ENCODE peak calls at places on chromosomes 11 and 22, in six cellular contexts. E is right lobe of liver; Q is naive thymus-derived CD4-positive, alpha-beta T cell; A is PC-9; U is CD4-positive, CD25-positive, alpha-beta regulatory T cell; P is SJSA1. D is an unnamed sample. For H3K4me1, the result is how much of the 10 kb centered on the place peaks cover.

GRCh38 chr11:119538748-119539147 is 115.8 kb upstream of the THY1 start:
- DNase-seq in U (no peak), P (no peak), Q (no peak), A (no peak), E (no peak), D (no peak)

GRCh38 chr22:50215297-50216049 is 14.7 kb downstream of the SELENOO start:
- DNase-seq in A (no peak), U (no peak), P (no peak), E (no peak), Q (no peak), D (no peak)

GRCh38 chr22:16717699-16718558 is 107.3 kb downstream of the XKR3 start:
- DNase-seq in A (no peak), U (no peak), E (peak), P (no peak), Q (no peak), D (no peak)

GRCh38 chr11:117828641-117829368 is 4.3 kb upstream of the FXYD2 start:
- DNase-seq in P (no peak), Q (peak), A (no peak), U (peak), E (no peak), D (peak)

GRCh38 chr11:19635332-19635731 is 77.3 kb upstream of the NAV2 start:
- DNase-seq in A (no peak), E (no peak), P (no peak), U (no peak), Q (no peak), D (no peak)

GRCh38 chr22:45285431-45286058 is 796 bp downstream of the UPK3A start:
- DNase-seq in Q (no peak), A (no peak), U (no peak), P (no peak), E (no peak), D (no peak)

GRCh38 chr11:109795234-109795633 is 298.0 kb upstream of the ZC3H12C start:
- DNase-seq in Q (no peak), U (no peak), A (no peak), E (no peak), P (no peak), D (no peak)

GRCh38 chr22:16651217-16651616 is 58.6 kb upstream of the CCT8L2 start:
- DNase-seq in P (no peak), Q (no peak), E (no peak), U (no peak), A (no peak), D (no peak)

GRCh38 chr11:20113147-20113435 is 47.2 kb downstream of the DBX1 start:
- DNase-seq in Q (no peak), A (no peak), P (no peak), U (no peak), E (no peak), D (no peak)

GRCh38 chr11:116582621-116583020 is 190.2 kb downstream of the BUD13 start:
- DNase-seq in A (no peak), Q (no peak), E (no peak), U (no peak), P (no peak), D (no peak)

GRCh38 chr11:45771194-45771941 is 33.6 kb upstream of the SLC35C1 start:
- DNase-seq in Q (peak), A (no peak), E (peak), P (peak), U (peak), D (peak)

GRCh38 chr22:28674121-28674563 is 5.5 kb downstream of the TTC28 start:
- DNase-seq in P (peak), Q (peak), U (peak), E (no peak), A (peak), D (peak)

GRCh38 chr11:100576044-100577021 is 110.8 kb upstream of the ARHGAP42 start:
- DNase-seq in U (no peak), Q (no peak), P (no peak), A (peak), E (no peak), D (no peak)

GRCh38 chr11:45592581-45592980 is 72.8 kb downstream of the CHST1 start:
- DNase-seq in Q (no peak), A (no peak), P (no peak), U (no peak), E (no peak), D (no peak)

GRCh38 chr11:126993599-126993998 is 7.0 kb downstream of the KIRREL3 start:
- DNase-seq in Q (no peak), E (no peak), A (peak), U (no peak), P (peak), D (no peak)

GRCh38 chr11:126991596-126991995 is 9.0 kb downstream of the KIRREL3 start:
- DNase-seq in A (peak), E (no peak), P (no peak), U (no peak), Q (no peak), D (no peak)

GRCh38 chr11:126990716-126991480 is 9.7 kb downstream of the KIRREL3 start:
- DNase-seq in P (no peak), Q (no peak), E (no peak), U (no peak), A (no peak), D (no peak)

GRCh38 chr11:126992804-126993111 is 7.8 kb downstream of the KIRREL3 start:
- DNase-seq in U (no peak), P (peak), E (no peak), A (peak), Q (no peak), D (no peak)

DNA sequence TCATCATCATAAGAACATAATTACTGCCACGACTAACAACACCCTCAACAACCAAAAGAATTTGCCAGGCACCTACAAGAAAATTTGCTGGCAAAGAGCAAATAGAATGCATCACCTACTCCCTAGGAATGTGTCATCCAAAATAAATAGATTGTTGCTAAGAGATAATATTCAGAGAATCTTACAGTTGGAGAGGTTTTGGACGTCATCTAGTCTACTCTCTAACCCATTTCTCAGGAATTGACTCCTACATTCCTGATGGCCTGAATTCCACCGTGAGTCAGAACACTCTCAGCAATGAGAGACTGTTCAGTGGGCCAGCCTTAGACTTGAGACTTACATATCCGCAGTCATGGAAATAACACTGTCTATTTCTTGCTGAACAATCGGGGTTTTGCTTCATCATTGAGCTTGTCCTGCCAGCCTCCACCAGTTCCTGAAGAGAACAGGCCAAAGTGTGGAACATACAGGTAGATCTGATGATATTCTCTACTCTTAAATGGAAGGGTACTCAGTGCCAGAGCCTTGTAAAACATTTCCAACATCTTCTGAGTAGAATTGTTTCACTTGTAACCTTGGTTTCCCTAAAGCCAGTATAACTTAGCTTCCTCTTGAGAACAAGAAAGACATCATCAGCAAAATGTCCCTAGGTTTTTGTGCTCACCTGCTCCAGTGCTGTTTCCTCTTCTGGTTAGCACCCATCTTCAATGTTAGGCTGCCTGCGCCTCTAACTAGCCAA is 8.3 kb downstream of the KIRREL3 start:
- DNase-seq in U (no peak), E (no peak), P (peak), Q (no peak), A (peak), D (no peak)
- H3K4me3 ChIP-seq in U (no peak), E (no peak), P (peak), Q (no peak), A (no peak), D (no peak)

GRCh38 chr22:38286915-38287669 is 14.3 kb upstream of the TMEM184B start:
- DNase-seq in Q (no peak), U (no peak), E (no peak), A (no peak), P (no peak), D (no peak)
- H3K4me1 ChIP-seq in Q (under half), U (under half), E (under half), A (half or more), P (under half), D (under half)

GRCh38 chr22:20475115-20475436 is 20.5 kb downstream of the KLHL22 start:
- DNase-seq in P (no peak), Q (no peak), A (no peak), U (no peak), E (no peak), D (no peak)
- H3K27ac ChIP-seq in P (no peak), Q (no peak), A (no peak), U (peak), E (no peak), D (no peak)

GRCh38 chr22:30196867-30197336 is 49.7 kb downstream of the LIF start:
- DNase-seq in P (no peak), E (no peak), A (no peak), U (no peak), Q (no peak), D (no peak)
- H3K4me3 ChIP-seq in P (no peak), E (no peak), A (peak), U (peak), Q (no peak), D (peak)

GRCh38 chr11:114141863-114142590 is 82.5 kb downstream of the ZBTB16 start:
- DNase-seq in A (no peak), Q (no peak), P (no peak), E (no peak), U (no peak), D (no peak)
- H3K4me1 ChIP-seq in A (under half), Q (under half), P (under half), E (half or more), U (under half), D (under half)

GRCh38 chr11:57978686-57979531 is 44.8 kb upstream of the OR9Q1 start:
- DNase-seq in U (no peak), P (no peak), Q (no peak), A (no peak), E (no peak), D (no peak)
- H3K27ac ChIP-seq in U (no peak), P (no peak), Q (no peak), A (no peak), E (no peak), D (no peak)

GRCh38 chr11:77602385-77603105 is 12.8 kb downstream of the AQP11 start:
- DNase-seq in U (no peak), P (no peak), Q (no peak), E (no peak), A (peak), D (no peak)
- H3K4me3 ChIP-seq in U (no peak), P (no peak), Q (no peak), E (no peak), A (no peak), D (no peak)

GRCh38 chr11:69630009-69630870 is 10.7 kb upstream of the CCND1 start:
- DNase-seq in A (peak), Q (no peak), P (no peak), U (no peak), E (no peak), D (no peak)

GRCh38 chr11:69627551-69627950 is 13.4 kb upstream of the CCND1 start:
- DNase-seq in P (peak), Q (no peak), E (no peak), A (no peak), U (no peak), D (no peak)

GRCh38 chr11:69624293-69624692 is 16.7 kb upstream of the CCND1 start:
- DNase-seq in U (no peak), P (no peak), A (no peak), Q (no peak), E (no peak), D (no peak)

GRCh38 chr11:69620663-69621290 is 20.2 kb upstream of the CCND1 start:
- DNase-seq in U (no peak), A (no peak), P (no peak), Q (no peak), E (no peak), D (no peak)

GRCh38 chr11:69625476-69625875 is 15.5 kb upstream of the CCND1 start:
- DNase-seq in A (no peak), E (no peak), Q (no peak), P (no peak), U (no peak), D (no peak)
- H3K4me1 ChIP-seq in A (under half), E (under half), Q (under half), P (under half), U (under half), D (under half)

GRCh38 chr11:69268911-69269310 is 25.0 kb upstream of the MYEOV start:
- DNase-seq in U (no peak), A (no peak), Q (no peak), P (no peak), E (no peak), D (no peak)
- H3K27ac ChIP-seq in U (no peak), A (no peak), Q (no peak), P (no peak), E (no peak), D (no peak)

GRCh38 chr22:37545703-37546435 is 14.4 kb upstream of the CDC42EP1 start:
- DNase-seq in P (peak), Q (no peak), E (peak), U (no peak), A (no peak), D (no peak)
- H3K4me3 ChIP-seq in P (peak), Q (no peak), E (peak), U (no peak), A (no peak), D (no peak)

D was measured in CD4-positive, alpha-beta memory T cell.